ENCODE peak calls at places on chromosomes 6 and 20, in ten cellular contexts. One of them, this sample, is unnamed.

GRCh38 chr20:17701826-17702225 is 2.1 kb downstream of the BANF2 start:
- DNase-seq in SK-N-DZ: no peak
- DNase-seq in choroid plexus epithelial cell: no peak
- DNase-seq in IMR-90: no peak
- DNase-seq in foreskin fibroblast: no peak
- DNase-seq in fibroblast of the aortic adventitia: no peak
- DNase-seq in HAP-1: no peak
- DNase-seq in neural crest cell: no peak
- DNase-seq in fibroblast of the conjunctiva: no peak
- DNase-seq in activated T-helper 1 cell treated with anti-CD3 and anti-CD28 coated beads, Interleukin-2, amount 50 U/mL, for 16 hours: no peak
- DNase-seq in this sample: no peak

GRCh38 chr20:35618372-35619131 is 2.9 kb downstream of the SPAG4 start:
- DNase-seq in foreskin fibroblast: peak
- DNase-seq in choroid plexus epithelial cell: peak
- DNase-seq in activated T-helper 1 cell treated with anti-CD3 and anti-CD28 coated beads, Interleukin-2, amount 50 U/mL, for 16 hours: no peak
- DNase-seq in HAP-1: peak
- DNase-seq in neural crest cell: no peak
- DNase-seq in IMR-90: peak
- DNase-seq in fibroblast of the aortic adventitia: peak
- DNase-seq in SK-N-DZ: peak
- DNase-seq in fibroblast of the conjunctiva: no peak
- DNase-seq in this sample: no peak

GRCh38 chr6:33683051-33683571 is 28.4 kb downstream of the UQCC2 start:
- DNase-seq in choroid plexus epithelial cell: no peak
- DNase-seq in activated T-helper 1 cell treated with anti-CD3 and anti-CD28 coated beads, Interleukin-2, amount 50 U/mL, for 16 hours: no peak
- DNase-seq in fibroblast of the conjunctiva: no peak
- DNase-seq in SK-N-DZ: no peak
- DNase-seq in IMR-90: no peak
- DNase-seq in neural crest cell: no peak
- DNase-seq in HAP-1: no peak
- DNase-seq in fibroblast of the aortic adventitia: no peak
- DNase-seq in foreskin fibroblast: no peak
- DNase-seq in this sample: no peak

GRCh38 chr20:36754656-36755222 is 8.8 kb upstream of the NDRG3 start:
- DNase-seq in foreskin fibroblast: peak
- DNase-seq in neural crest cell: peak
- DNase-seq in HAP-1: peak
- DNase-seq in activated T-helper 1 cell treated with anti-CD3 and anti-CD28 coated beads, Interleukin-2, amount 50 U/mL, for 16 hours: peak
- DNase-seq in fibroblast of the conjunctiva: peak
- DNase-seq in SK-N-DZ: peak
- DNase-seq in choroid plexus epithelial cell: peak
- DNase-seq in IMR-90: peak
- DNase-seq in fibroblast of the aortic adventitia: peak
- DNase-seq in this sample: no peak

GRCh38 chr6:84842526-84843161 is 78.2 kb upstream of the TBX18 start:
- DNase-seq in IMR-90: no peak
- DNase-seq in SK-N-DZ: no peak
- DNase-seq in choroid plexus epithelial cell: peak
- DNase-seq in HAP-1: no peak
- DNase-seq in neural crest cell: no peak
- DNase-seq in fibroblast of the conjunctiva: no peak
- DNase-seq in activated T-helper 1 cell treated with anti-CD3 and anti-CD28 coated beads, Interleukin-2, amount 50 U/mL, for 16 hours: no peak
- DNase-seq in fibroblast of the aortic adventitia: peak
- DNase-seq in foreskin fibroblast: peak
- DNase-seq in this sample: no peak

GRCh38 chr6:113120577-113121285 is 736.4 kb upstream of the MARCKS start:
- DNase-seq in SK-N-DZ: no peak
- DNase-seq in HAP-1: no peak
- DNase-seq in neural crest cell: no peak
- DNase-seq in fibroblast of the conjunctiva: no peak
- DNase-seq in choroid plexus epithelial cell: peak
- DNase-seq in foreskin fibroblast: peak
- DNase-seq in IMR-90: peak
- DNase-seq in activated T-helper 1 cell treated with anti-CD3 and anti-CD28 coated beads, Interleukin-2, amount 50 U/mL, for 16 hours: no peak
- DNase-seq in fibroblast of the aortic adventitia: peak
- DNase-seq in this sample: no peak

GRCh38 chr6:15065603-15066002 is 180.3 kb upstream of the JARID2 start:
- DNase-seq in HAP-1: peak
- DNase-seq in choroid plexus epithelial cell: peak
- DNase-seq in foreskin fibroblast: peak
- DNase-seq in SK-N-DZ: no peak
- DNase-seq in neural crest cell: no peak
- DNase-seq in activated T-helper 1 cell treated with anti-CD3 and anti-CD28 coated beads, Interleukin-2, amount 50 U/mL, for 16 hours: no peak
- DNase-seq in fibroblast of the conjunctiva: no peak
- DNase-seq in fibroblast of the aortic adventitia: no peak
- DNase-seq in IMR-90: peak
- DNase-seq in this sample: no peak

GRCh38 chr6:119426619-119427018 is 77.1 kb upstream of the MAN1A1 start:
- DNase-seq in activated T-helper 1 cell treated with anti-CD3 and anti-CD28 coated beads, Interleukin-2, amount 50 U/mL, for 16 hours: no peak
- DNase-seq in IMR-90: no peak
- DNase-seq in fibroblast of the aortic adventitia: no peak
- DNase-seq in HAP-1: no peak
- DNase-seq in choroid plexus epithelial cell: no peak
- DNase-seq in SK-N-DZ: no peak
- DNase-seq in fibroblast of the conjunctiva: no peak
- DNase-seq in foreskin fibroblast: peak
- DNase-seq in neural crest cell: no peak
- DNase-seq in this sample: no peak

GRCh38 chr20:48467622-48468021 is 360.2 kb downstream of the PREX1 start:
- DNase-seq in fibroblast of the conjunctiva: no peak
- DNase-seq in HAP-1: peak
- DNase-seq in SK-N-DZ: peak
- DNase-seq in IMR-90: no peak
- DNase-seq in choroid plexus epithelial cell: no peak
- DNase-seq in fibroblast of the aortic adventitia: no peak
- DNase-seq in foreskin fibroblast: no peak
- DNase-seq in neural crest cell: no peak
- DNase-seq in activated T-helper 1 cell treated with anti-CD3 and anti-CD28 coated beads, Interleukin-2, amount 50 U/mL, for 16 hours: no peak
- DNase-seq in this sample: no peak

GRCh38 chr6:12545837-12546658 is 170.5 kb upstream of the PHACTR1 start:
- DNase-seq in choroid plexus epithelial cell: peak
- DNase-seq in IMR-90: peak
- DNase-seq in neural crest cell: no peak
- DNase-seq in foreskin fibroblast: peak
- DNase-seq in activated T-helper 1 cell treated with anti-CD3 and anti-CD28 coated beads, Interleukin-2, amount 50 U/mL, for 16 hours: no peak
- DNase-seq in fibroblast of the conjunctiva: no peak
- DNase-seq in SK-N-DZ: no peak
- DNase-seq in fibroblast of the aortic adventitia: peak
- DNase-seq in HAP-1: no peak
- DNase-seq in this sample: no peak

GRCh38 chr6:20472748-20473147 is 61.5 kb upstream of the CDKAL1 start:
- DNase-seq in IMR-90: no peak
- DNase-seq in activated T-helper 1 cell treated with anti-CD3 and anti-CD28 coated beads, Interleukin-2, amount 50 U/mL, for 16 hours: no peak
- DNase-seq in choroid plexus epithelial cell: no peak
- DNase-seq in fibroblast of the aortic adventitia: no peak
- DNase-seq in fibroblast of the conjunctiva: no peak
- DNase-seq in neural crest cell: no peak
- DNase-seq in SK-N-DZ: no peak
- DNase-seq in foreskin fibroblast: no peak
- DNase-seq in HAP-1: no peak
- DNase-seq in this sample: no peak

GRCh38 chr6:24026050-24026449 is 100.0 kb upstream of the NRSN1 start:
- DNase-seq in foreskin fibroblast: no peak
- DNase-seq in choroid plexus epithelial cell: no peak
- DNase-seq in fibroblast of the conjunctiva: no peak
- DNase-seq in IMR-90: no peak
- DNase-seq in SK-N-DZ: no peak
- DNase-seq in HAP-1: no peak
- DNase-seq in neural crest cell: no peak
- DNase-seq in fibroblast of the aortic adventitia: no peak
- DNase-seq in activated T-helper 1 cell treated with anti-CD3 and anti-CD28 coated beads, Interleukin-2, amount 50 U/mL, for 16 hours: no peak
- DNase-seq in this sample: no peak

GRCh38 chr20:41081276-41081814 is 52.7 kb downstream of the TOP1 start:
- DNase-seq in neural crest cell: no peak
- DNase-seq in fibroblast of the aortic adventitia: no peak
- DNase-seq in foreskin fibroblast: no peak
- DNase-seq in fibroblast of the conjunctiva: no peak
- DNase-seq in choroid plexus epithelial cell: peak
- DNase-seq in activated T-helper 1 cell treated with anti-CD3 and anti-CD28 coated beads, Interleukin-2, amount 50 U/mL, for 16 hours: no peak
- DNase-seq in HAP-1: no peak
- DNase-seq in IMR-90: peak
- DNase-seq in SK-N-DZ: no peak
- DNase-seq in this sample: no peak

GRCh38 chr20:56343861-56344381 is 14.9 kb upstream of the FAM210B start:
- DNase-seq in foreskin fibroblast: peak
- DNase-seq in SK-N-DZ: peak
- DNase-seq in choroid plexus epithelial cell: peak
- DNase-seq in neural crest cell: peak
- DNase-seq in fibroblast of the aortic adventitia: peak
- DNase-seq in IMR-90: peak
- DNase-seq in HAP-1: peak
- DNase-seq in fibroblast of the conjunctiva: peak
- DNase-seq in activated T-helper 1 cell treated with anti-CD3 and anti-CD28 coated beads, Interleukin-2, amount 50 U/mL, for 16 hours: no peak
- DNase-seq in this sample: peak

GRCh38 chr20:63254536-63255384 is 497 bp upstream of the NKAIN4 start:
- DNase-seq in HAP-1: no peak
- DNase-seq in activated T-helper 1 cell treated with anti-CD3 and anti-CD28 coated beads, Interleukin-2, amount 50 U/mL, for 16 hours: no peak
- DNase-seq in SK-N-DZ: no peak
- DNase-seq in choroid plexus epithelial cell: no peak
- DNase-seq in fibroblast of the conjunctiva: no peak
- DNase-seq in neural crest cell: peak
- DNase-seq in fibroblast of the aortic adventitia: no peak
- DNase-seq in foreskin fibroblast: no peak
- DNase-seq in IMR-90: no peak
- DNase-seq in this sample: no peak

GRCh38 chr6:43856005-43856765 is 86.2 kb downstream of the VEGFA start:
- DNase-seq in fibroblast of the aortic adventitia: no peak
- DNase-seq in foreskin fibroblast: peak
- DNase-seq in activated T-helper 1 cell treated with anti-CD3 and anti-CD28 coated beads, Interleukin-2, amount 50 U/mL, for 16 hours: no peak
- DNase-seq in SK-N-DZ: peak
- DNase-seq in fibroblast of the conjunctiva: no peak
- DNase-seq in HAP-1: no peak
- DNase-seq in choroid plexus epithelial cell: peak
- DNase-seq in IMR-90: peak
- DNase-seq in neural crest cell: no peak
- DNase-seq in this sample: no peak

GRCh38 chr6:167977717-167978467 is 19.6 kb upstream of the KIF25 start:
- DNase-seq in HAP-1: no peak
- DNase-seq in fibroblast of the conjunctiva: no peak
- DNase-seq in IMR-90: no peak
- DNase-seq in neural crest cell: no peak
- DNase-seq in foreskin fibroblast: no peak
- DNase-seq in choroid plexus epithelial cell: no peak
- DNase-seq in activated T-helper 1 cell treated with anti-CD3 and anti-CD28 coated beads, Interleukin-2, amount 50 U/mL, for 16 hours: no peak
- DNase-seq in SK-N-DZ: no peak
- DNase-seq in fibroblast of the aortic adventitia: no peak
- DNase-seq in this sample: no peak

GRCh38 chr6:67210450-67210849 is 1424.6 kb upstream of the ADGRB3 start:
- DNase-seq in foreskin fibroblast: peak
- DNase-seq in neural crest cell: no peak
- DNase-seq in IMR-90: no peak
- DNase-seq in choroid plexus epithelial cell: peak
- DNase-seq in HAP-1: no peak
- DNase-seq in fibroblast of the aortic adventitia: peak
- DNase-seq in SK-N-DZ: no peak
- DNase-seq in activated T-helper 1 cell treated with anti-CD3 and anti-CD28 coated beads, Interleukin-2, amount 50 U/mL, for 16 hours: no peak
- DNase-seq in fibroblast of the conjunctiva: no peak
- DNase-seq in this sample: no peak

GRCh38 chr6:82017773-82018172 is 229.8 kb downstream of the IBTK start:
- DNase-seq in neural crest cell: no peak
- DNase-seq in SK-N-DZ: no peak
- DNase-seq in choroid plexus epithelial cell: no peak
- DNase-seq in foreskin fibroblast: no peak
- DNase-seq in HAP-1: no peak
- DNase-seq in activated T-helper 1 cell treated with anti-CD3 and anti-CD28 coated beads, Interleukin-2, amount 50 U/mL, for 16 hours: no peak
- DNase-seq in fibroblast of the aortic adventitia: peak
- DNase-seq in fibroblast of the conjunctiva: no peak
- DNase-seq in IMR-90: no peak
- DNase-seq in this sample: no peak

GRCh38 chr6:7546832-7547714 is 5.6 kb downstream of the DSP start:
- DNase-seq in fibroblast of the conjunctiva: no peak
- DNase-seq in HAP-1: no peak
- DNase-seq in fibroblast of the aortic adventitia: no peak
- DNase-seq in activated T-helper 1 cell treated with anti-CD3 and anti-CD28 coated beads, Interleukin-2, amount 50 U/mL, for 16 hours: no peak
- DNase-seq in choroid plexus epithelial cell: no peak
- DNase-seq in foreskin fibroblast: no peak
- DNase-seq in neural crest cell: no peak
- DNase-seq in SK-N-DZ: no peak
- DNase-seq in IMR-90: no peak
- DNase-seq in this sample: no peak

GRCh38 chr20:8535403-8536003 is 403.4 kb downstream of the PLCB1 start:
- DNase-seq in IMR-90: no peak
- DNase-seq in choroid plexus epithelial cell: peak
- DNase-seq in fibroblast of the conjunctiva: no peak
- DNase-seq in neural crest cell: no peak
- DNase-seq in HAP-1: peak
- DNase-seq in fibroblast of the aortic adventitia: peak
- DNase-seq in activated T-helper 1 cell treated with anti-CD3 and anti-CD28 coated beads, Interleukin-2, amount 50 U/mL, for 16 hours: no peak
- DNase-seq in SK-N-DZ: peak
- DNase-seq in foreskin fibroblast: peak
- DNase-seq in this sample: no peak

GRCh38 chr20:40558212-40558611 is 130.8 kb downstream of the MAFB start:
- DNase-seq in SK-N-DZ: no peak
- DNase-seq in foreskin fibroblast: no peak
- DNase-seq in IMR-90: no peak
- DNase-seq in fibroblast of the aortic adventitia: no peak
- DNase-seq in neural crest cell: no peak
- DNase-seq in activated T-helper 1 cell treated with anti-CD3 and anti-CD28 coated beads, Interleukin-2, amount 50 U/mL, for 16 hours: no peak
- DNase-seq in choroid plexus epithelial cell: no peak
- DNase-seq in HAP-1: no peak
- DNase-seq in fibroblast of the conjunctiva: no peak
- DNase-seq in this sample: no peak

GRCh38 chr20:33787253-33787891 is 23.8 kb upstream of the CHMP4B start:
- DNase-seq in activated T-helper 1 cell treated with anti-CD3 and anti-CD28 coated beads, Interleukin-2, amount 50 U/mL, for 16 hours: no peak
- DNase-seq in neural crest cell: no peak
- DNase-seq in fibroblast of the conjunctiva: no peak
- DNase-seq in IMR-90: no peak
- DNase-seq in choroid plexus epithelial cell: no peak
- DNase-seq in fibroblast of the aortic adventitia: no peak
- DNase-seq in foreskin fibroblast: no peak
- DNase-seq in SK-N-DZ: no peak
- DNase-seq in HAP-1: no peak
- DNase-seq in this sample: no peak

GRCh38 chr6:37820713-37821069 is 1.2 kb downstream of the ZFAND3 start:
- DNase-seq in HAP-1: no peak
- DNase-seq in SK-N-DZ: no peak
- DNase-seq in fibroblast of the conjunctiva: no peak
- DNase-seq in IMR-90: no peak
- DNase-seq in foreskin fibroblast: no peak
- DNase-seq in choroid plexus epithelial cell: no peak
- DNase-seq in fibroblast of the aortic adventitia: no peak
- DNase-seq in activated T-helper 1 cell treated with anti-CD3 and anti-CD28 coated beads, Interleukin-2, amount 50 U/mL, for 16 hours: no peak
- DNase-seq in neural crest cell: no peak
- DNase-seq in this sample: no peak

GRCh38 chr6:121436966-121437756 is 1.7 kb downstream of the GJA1 start:
- DNase-seq in SK-N-DZ: peak
- DNase-seq in foreskin fibroblast: peak
- DNase-seq in neural crest cell: peak
- DNase-seq in HAP-1: peak
- DNase-seq in IMR-90: peak
- DNase-seq in activated T-helper 1 cell treated with anti-CD3 and anti-CD28 coated beads, Interleukin-2, amount 50 U/mL, for 16 hours: no peak
- DNase-seq in fibroblast of the conjunctiva: peak
- DNase-seq in choroid plexus epithelial cell: peak
- DNase-seq in fibroblast of the aortic adventitia: peak
- DNase-seq in this sample: no peak

GRCh38 chr6:126530777-126531176 is 190.9 kb downstream of the CENPW start:
- DNase-seq in HAP-1: no peak
- DNase-seq in IMR-90: no peak
- DNase-seq in neural crest cell: no peak
- DNase-seq in fibroblast of the aortic adventitia: no peak
- DNase-seq in foreskin fibroblast: no peak
- DNase-seq in activated T-helper 1 cell treated with anti-CD3 and anti-CD28 coated beads, Interleukin-2, amount 50 U/mL, for 16 hours: no peak
- DNase-seq in SK-N-DZ: no peak
- DNase-seq in fibroblast of the conjunctiva: no peak
- DNase-seq in choroid plexus epithelial cell: peak
- DNase-seq in this sample: no peak

GRCh38 chr6:70725817-70726413 is 58.2 kb downstream of the SMAP1 start:
- DNase-seq in SK-N-DZ: no peak
- DNase-seq in choroid plexus epithelial cell: peak
- DNase-seq in fibroblast of the conjunctiva: no peak
- DNase-seq in fibroblast of the aortic adventitia: peak
- DNase-seq in foreskin fibroblast: no peak
- DNase-seq in neural crest cell: no peak
- DNase-seq in activated T-helper 1 cell treated with anti-CD3 and anti-CD28 coated beads, Interleukin-2, amount 50 U/mL, for 16 hours: no peak
- DNase-seq in IMR-90: peak
- DNase-seq in HAP-1: no peak
- DNase-seq in this sample: no peak

GRCh38 chr6:17724341-17724740 is 17.6 kb upstream of the NUP153 start:
- DNase-seq in neural crest cell: no peak
- DNase-seq in SK-N-DZ: no peak
- DNase-seq in choroid plexus epithelial cell: no peak
- DNase-seq in foreskin fibroblast: no peak
- DNase-seq in fibroblast of the aortic adventitia: no peak
- DNase-seq in IMR-90: peak
- DNase-seq in fibroblast of the conjunctiva: no peak
- DNase-seq in HAP-1: no peak
- DNase-seq in activated T-helper 1 cell treated with anti-CD3 and anti-CD28 coated beads, Interleukin-2, amount 50 U/mL, for 16 hours: no peak
- DNase-seq in this sample: no peak